ENCODE peak calls at places on chromosomes 1 and 21, in four cellular contexts. One of them, this sample, is unnamed.
A peak's percentile ranks its signal among the peaks of the same experiment; 100 is the strongest.

GRCh38 chr1:157948547-157949152 is 44.8 kb upstream of the KIRREL1 start:
- DNase-seq in IMR-90: peak; percentile 42
- DNase-seq in type B pancreatic cell: no peak
- DNase-seq in B cell: no peak
- DNase-seq in this sample: no peak

GRCh38 chr21:31186916-31187315 is 148.6 kb upstream of the KRTAP19-8 start:
- DNase-seq in IMR-90: no peak
- DNase-seq in type B pancreatic cell: no peak
- DNase-seq in B cell: no peak
- DNase-seq in this sample: no peak

GRCh38 chr1:204731509-204731908 is 46.0 kb upstream of the LRRN2 start:
- DNase-seq in IMR-90: no peak
- DNase-seq in type B pancreatic cell: no peak
- DNase-seq in B cell: no peak
- DNase-seq in this sample: no peak

GRCh38 chr21:41627428-41627827 is 119.5 kb upstream of the TMPRSS2 start:
- DNase-seq in IMR-90: peak; percentile 47
- DNase-seq in type B pancreatic cell: no peak
- DNase-seq in B cell: no peak
- DNase-seq in this sample: no peak

GRCh38 chr1:39876136-39876535 is 7.2 kb downstream of the TRIT1 start:
- DNase-seq in IMR-90: no peak
- DNase-seq in type B pancreatic cell: no peak
- DNase-seq in B cell: no peak
- DNase-seq in this sample: no peak

GRCh38 chr1:41122851-41123518 is 101.5 kb upstream of the SLFNL1 start:
- DNase-seq in IMR-90: peak; percentile 91
- DNase-seq in type B pancreatic cell: no peak
- DNase-seq in B cell: no peak
- DNase-seq in this sample: no peak

GRCh38 chr1:160423966-160424365 is 23.6 kb downstream of the VANGL2 start:
- DNase-seq in IMR-90: no peak
- DNase-seq in type B pancreatic cell: no peak
- DNase-seq in B cell: no peak
- DNase-seq in this sample: no peak

GRCh38 chr1:162093095-162093494 is 23.6 kb downstream of the NOS1AP start:
- DNase-seq in IMR-90: no peak
- DNase-seq in type B pancreatic cell: no peak
- DNase-seq in B cell: no peak
- DNase-seq in this sample: no peak

GRCh38 chr1:180027949-180028445 is 73.4 kb downstream of the CEP350 start:
- DNase-seq in IMR-90: peak; percentile 74
- DNase-seq in type B pancreatic cell: no peak
- DNase-seq in B cell: no peak
- DNase-seq in this sample: no peak

GRCh38 chr1:54107131-54107530 is 45.7 kb downstream of the CDCP2 start:
- DNase-seq in IMR-90: peak; percentile 38
- DNase-seq in type B pancreatic cell: no peak
- DNase-seq in B cell: no peak
- DNase-seq in this sample: no peak

GRCh38 chr21:16388291-16388690 is 658.5 kb downstream of the USP25 start:
- DNase-seq in IMR-90: no peak
- DNase-seq in type B pancreatic cell: no peak
- DNase-seq in B cell: no peak
- DNase-seq in this sample: no peak

GRCh38 chr1:32775640-32776337 is 41.4 kb downstream of the YARS1 start:
- DNase-seq in IMR-90: peak; percentile 76
- DNase-seq in type B pancreatic cell: no peak
- DNase-seq in B cell: no peak
- DNase-seq in this sample: no peak

DNA sequence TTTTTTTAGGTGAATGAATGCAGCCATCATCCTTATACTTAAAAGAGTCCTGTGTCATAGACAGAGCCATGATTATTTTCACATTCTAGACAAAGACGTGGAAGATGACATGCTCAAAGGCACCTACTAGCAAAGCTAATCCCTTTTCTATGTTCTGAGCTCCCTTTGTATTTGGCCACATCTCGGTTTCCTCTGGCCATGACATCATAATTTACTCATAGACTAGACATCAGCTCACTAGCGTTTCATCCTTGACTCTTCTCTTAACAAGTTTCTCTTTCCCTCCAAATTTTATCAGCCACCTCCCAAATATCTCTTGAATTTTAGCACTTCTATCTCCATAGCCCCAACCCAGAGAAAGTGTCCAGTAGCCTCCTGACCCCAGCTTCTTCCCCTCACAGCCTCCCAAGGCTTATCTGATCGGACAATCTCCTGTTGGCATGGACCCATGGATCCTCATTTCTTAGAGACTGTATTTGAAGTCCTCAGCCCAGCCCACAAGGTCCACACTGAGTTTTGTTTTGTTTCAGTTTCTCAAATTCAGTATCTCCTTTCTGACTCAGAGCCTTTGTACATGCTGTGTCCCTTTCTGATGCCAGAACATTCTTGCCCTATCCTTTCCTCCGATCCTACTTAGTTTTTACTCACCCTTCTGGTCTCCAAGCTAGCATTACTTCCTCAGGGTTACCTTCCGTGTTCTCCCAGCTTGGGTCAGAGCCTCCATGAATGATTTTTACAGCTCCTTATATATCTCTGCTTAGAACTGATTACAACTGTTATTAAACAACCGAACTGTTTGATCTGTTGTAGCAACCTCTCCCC is 33.0 kb upstream of the EPS8L3 start:
- DNase-seq in IMR-90: peak; percentile 55
- DNase-seq in type B pancreatic cell: peak; percentile 13
- DNase-seq in B cell: peak; percentile 3
- DNase-seq in this sample: peak; percentile 2
- TF ChIP-seq CTCF in IMR-90: no peak
- TF ChIP-seq CTCF in type B pancreatic cell: no peak
- TF ChIP-seq CTCF in B cell: no peak
- TF ChIP-seq CTCF in this sample: no peak

GRCh38 chr1:13813398-13814012 is 113.5 kb downstream of the PRDM2 start:
- DNase-seq in IMR-90: no peak
- DNase-seq in type B pancreatic cell: no peak
- DNase-seq in B cell: no peak
- DNase-seq in this sample: peak; percentile 71
- TF ChIP-seq CTCF in IMR-90: peak; percentile 53
- TF ChIP-seq CTCF in type B pancreatic cell: peak; percentile 80
- TF ChIP-seq CTCF in B cell: peak; percentile 67
- TF ChIP-seq CTCF in this sample: peak; percentile 78

GRCh38 chr1:193143285-193143684 is 21.5 kb downstream of the CDC73 start:
- DNase-seq in IMR-90: peak; percentile 41
- DNase-seq in type B pancreatic cell: no peak
- DNase-seq in B cell: no peak
- DNase-seq in this sample: no peak
- TF ChIP-seq CTCF in IMR-90: peak; percentile 47
- TF ChIP-seq CTCF in type B pancreatic cell: peak; percentile 68
- TF ChIP-seq CTCF in B cell: no peak
- TF ChIP-seq CTCF in this sample: peak; percentile 85

DNA sequence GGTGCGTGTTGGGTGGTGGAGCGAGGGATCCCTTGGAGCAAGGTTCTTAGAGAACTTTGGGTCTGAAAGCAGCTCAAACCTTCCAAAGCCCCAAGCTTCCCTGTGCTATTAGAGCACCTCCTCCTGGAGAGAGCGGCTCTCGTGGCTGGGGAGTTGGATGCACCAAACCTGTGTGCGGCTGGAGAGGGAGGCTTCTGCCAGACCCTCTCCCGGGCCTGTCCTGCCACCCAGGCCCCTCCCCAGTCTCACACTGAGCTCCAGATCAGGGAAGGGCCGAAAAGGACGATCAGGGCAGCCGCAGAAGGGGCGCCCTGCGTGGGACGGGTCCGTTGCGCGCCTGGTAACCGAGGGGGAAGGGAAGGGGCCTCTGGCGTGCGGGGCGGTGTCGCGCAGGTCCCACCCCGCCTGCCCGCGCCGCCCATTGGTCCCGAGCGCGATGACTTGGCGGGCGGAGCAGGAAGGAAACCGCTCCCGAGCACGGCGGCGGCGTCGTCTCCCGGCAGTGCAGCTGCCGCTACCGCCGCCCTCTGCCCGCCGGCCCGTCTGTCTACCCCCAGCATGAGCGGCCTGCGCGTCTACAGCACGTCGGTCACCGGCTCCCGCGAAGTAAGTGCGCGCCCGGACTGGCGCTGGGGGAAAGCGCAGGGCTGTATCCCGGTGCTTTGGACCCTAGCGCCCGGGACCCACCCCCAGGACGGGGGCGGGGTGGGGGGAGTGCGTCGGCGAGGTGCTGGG is at the start of gene SH3BGRL3:
- DNase-seq in IMR-90: peak; percentile 75
- DNase-seq in type B pancreatic cell: peak; percentile 86
- DNase-seq in B cell: peak; percentile 78
- DNase-seq in this sample: no peak
- TF ChIP-seq CTCF in IMR-90: peak; percentile 46
- TF ChIP-seq CTCF in type B pancreatic cell: peak; percentile 54
- TF ChIP-seq CTCF in B cell: no peak
- TF ChIP-seq CTCF in this sample: peak; percentile 77

DNA sequence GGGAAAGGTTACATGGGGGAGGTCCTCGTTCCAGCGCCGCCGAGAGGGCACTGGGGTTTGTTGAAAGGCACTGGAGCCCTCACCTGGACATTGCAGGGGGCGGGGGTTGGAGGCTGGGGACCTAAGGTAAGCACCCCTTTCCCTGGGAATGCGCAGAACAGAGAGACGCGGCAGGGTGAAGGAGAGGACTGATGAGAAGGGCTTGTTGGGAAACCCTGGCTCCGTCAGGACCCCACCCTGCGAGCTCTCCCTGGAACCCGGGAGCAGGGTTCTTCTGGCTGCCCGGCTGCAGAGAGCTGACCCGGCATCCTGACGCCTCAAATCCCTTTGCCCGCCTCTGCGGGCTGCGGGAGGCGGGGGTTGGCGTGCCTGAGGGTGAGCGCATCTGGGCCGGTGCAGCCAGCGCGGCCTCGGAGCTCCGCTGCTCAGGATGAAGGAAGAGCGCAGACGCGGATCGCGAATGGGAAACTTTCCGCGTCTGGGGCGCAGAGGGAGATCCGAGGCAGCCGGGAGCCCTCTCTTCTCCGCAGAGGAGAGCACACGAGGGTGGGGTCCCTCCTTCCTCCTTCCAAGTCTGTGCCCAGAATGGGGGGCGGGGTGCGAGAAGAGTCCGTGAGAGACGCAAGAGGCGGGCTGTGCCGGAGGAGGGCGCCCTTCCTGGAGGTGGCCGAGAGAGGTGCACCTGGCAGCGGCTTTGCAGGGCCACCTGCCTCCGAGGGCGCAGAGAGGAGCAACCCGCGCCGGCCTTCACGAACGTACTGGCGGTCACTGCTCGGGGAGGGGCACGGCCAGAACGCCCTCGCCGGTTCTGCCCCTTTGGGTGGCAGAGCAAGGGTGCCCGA is 2.4 kb downstream of the IGSF21 start:
- DNase-seq in IMR-90: no peak
- DNase-seq in type B pancreatic cell: no peak
- DNase-seq in B cell: no peak
- DNase-seq in this sample: no peak
- TF ChIP-seq CTCF in IMR-90: no peak
- TF ChIP-seq CTCF in type B pancreatic cell: peak; percentile 53
- TF ChIP-seq CTCF in B cell: no peak
- TF ChIP-seq CTCF in this sample: peak; percentile 45

GRCh38 chr21:34129039-34129891 is 55.9 kb downstream of the MRPS6 start:
- DNase-seq in IMR-90: peak; percentile 92
- DNase-seq in type B pancreatic cell: no peak
- DNase-seq in B cell: no peak
- DNase-seq in this sample: no peak
- TF ChIP-seq CTCF in IMR-90: peak; percentile 63
- TF ChIP-seq CTCF in type B pancreatic cell: peak; percentile 61
- TF ChIP-seq CTCF in B cell: no peak
- TF ChIP-seq CTCF in this sample: peak; percentile 82

DNA sequence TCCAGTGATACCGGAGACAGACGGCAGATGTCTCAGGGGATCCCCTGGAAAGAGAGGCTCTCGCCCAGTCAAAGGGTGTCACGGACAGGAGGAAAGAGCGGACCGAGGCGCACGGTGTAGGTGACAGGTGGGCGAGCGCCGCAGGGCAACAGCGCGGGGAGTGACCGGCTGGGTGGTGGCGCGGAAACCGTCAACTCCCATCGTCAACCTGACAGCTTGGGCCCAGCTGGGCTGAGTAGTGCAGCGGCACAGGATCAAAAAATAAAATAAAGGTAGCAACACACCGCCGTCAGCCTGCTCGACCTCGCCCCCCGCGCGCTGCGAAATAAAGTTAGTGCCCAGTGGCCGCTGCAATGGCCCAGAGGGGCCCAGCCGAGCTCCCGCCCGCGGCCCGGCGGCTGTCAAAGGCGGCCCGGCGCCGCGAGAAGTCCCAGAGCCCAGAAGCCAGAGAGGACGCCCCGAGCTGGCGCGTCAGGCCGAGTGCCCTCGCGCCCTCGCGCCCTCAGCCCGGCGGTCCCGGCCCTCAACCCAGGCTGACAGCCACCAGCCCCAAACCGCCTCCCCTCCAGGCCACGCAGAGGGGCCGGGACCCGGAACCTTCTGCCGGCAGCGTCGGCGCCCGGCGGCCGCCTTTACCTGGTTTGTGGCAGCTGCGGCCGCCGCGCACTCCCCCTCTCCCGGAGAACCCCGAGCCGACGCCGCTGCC is at the start of gene LYST:
- DNase-seq in IMR-90: peak; percentile 52
- DNase-seq in type B pancreatic cell: no peak
- DNase-seq in B cell: peak; percentile 74
- DNase-seq in this sample: no peak
- TF ChIP-seq CTCF in IMR-90: peak; percentile 52
- TF ChIP-seq CTCF in type B pancreatic cell: peak; percentile 53
- TF ChIP-seq CTCF in B cell: no peak
- TF ChIP-seq CTCF in this sample: peak; percentile 77

DNA sequence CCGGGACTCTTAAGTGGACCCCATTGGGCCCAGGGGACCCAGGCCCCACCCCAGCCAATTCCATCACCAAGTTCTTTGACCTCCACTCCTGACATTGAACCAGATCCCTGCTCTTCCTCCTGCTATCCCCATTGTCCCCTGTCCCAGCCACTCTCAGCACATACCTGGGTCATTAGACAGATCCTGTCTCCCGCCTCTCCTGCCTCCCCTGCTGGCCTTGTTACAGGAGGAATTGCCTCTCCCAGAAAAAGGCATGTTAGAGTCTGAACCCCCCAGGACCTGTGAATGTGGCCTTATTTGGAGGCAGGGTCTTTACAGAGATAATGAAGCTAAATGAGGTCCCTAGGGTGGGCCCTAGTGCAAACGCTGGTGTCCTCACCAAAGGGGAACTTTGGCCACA is 301.9 kb downstream of the NPHP4 start:
- DNase-seq in IMR-90: no peak
- DNase-seq in type B pancreatic cell: no peak
- DNase-seq in B cell: no peak
- DNase-seq in this sample: no peak
- TF ChIP-seq CTCF in IMR-90: no peak
- TF ChIP-seq CTCF in type B pancreatic cell: no peak
- TF ChIP-seq CTCF in B cell: no peak
- TF ChIP-seq CTCF in this sample: no peak